ENCODE peak calls at places on chromosome 11, in four cellular contexts. One of them, this sample, is unnamed.

GRCh38 chr11:34198523-34198922 is 93.1 kb downstream of the NAT10 start:
- DNase-seq in H1: no peak
- DNase-seq in GM12878: no peak
- DNase-seq in HepG2: no peak
- DNase-seq in this sample: no peak

GRCh38 chr11:70477607-70478006 is 79.3 kb downstream of the CTTN start:
- DNase-seq in H1: no peak
- DNase-seq in GM12878: no peak
- DNase-seq in HepG2: no peak
- DNase-seq in this sample: no peak

GRCh38 chr11:107840120-107840479 is 18.5 kb downstream of the SLC35F2 start:
- DNase-seq in H1: no peak
- DNase-seq in GM12878: no peak
- DNase-seq in HepG2: no peak
- DNase-seq in this sample: no peak

GRCh38 chr11:95451682-95452081 is 220.7 kb upstream of the SESN3 start:
- DNase-seq in H1: no peak
- DNase-seq in GM12878: no peak
- DNase-seq in HepG2: no peak
- DNase-seq in this sample: no peak

GRCh38 chr11:71447791-71448256 is 369 bp downstream of the DHCR7 start:
- DNase-seq in H1: peak; percentile 83
- DNase-seq in GM12878: no peak
- DNase-seq in HepG2: no peak
- DNase-seq in this sample: peak; percentile 32

GRCh38 chr11:124276081-124276480 is 19.9 kb downstream of the OR8G5 start:
- DNase-seq in H1: no peak
- DNase-seq in GM12878: no peak
- DNase-seq in HepG2: no peak
- DNase-seq in this sample: no peak

GRCh38 chr11:77038029-77038824 is 4.0 kb downstream of the B3GNT6 start:
- DNase-seq in H1: no peak
- DNase-seq in GM12878: no peak
- DNase-seq in HepG2: no peak
- DNase-seq in this sample: no peak

GRCh38 chr11:8260202-8260996 is 3.3 kb downstream of the LMO1 start:
- DNase-seq in H1: no peak
- DNase-seq in GM12878: no peak
- DNase-seq in HepG2: no peak
- DNase-seq in this sample: no peak

GRCh38 chr11:35598254-35599125 is 19.8 kb upstream of the FJX1 start:
- DNase-seq in H1: no peak
- DNase-seq in GM12878: peak; percentile 40
- DNase-seq in HepG2: no peak
- DNase-seq in this sample: no peak

GRCh38 chr11:69394902-69395690 is 86.4 kb upstream of the LINC01488 start:
- DNase-seq in H1: no peak
- DNase-seq in GM12878: no peak
- DNase-seq in HepG2: no peak
- DNase-seq in this sample: no peak

GRCh38 chr11:61516675-61517516 is 8.3 kb downstream of the LRRC10B start:
- DNase-seq in H1: peak; percentile 96
- DNase-seq in GM12878: no peak
- DNase-seq in HepG2: peak; percentile 8
- DNase-seq in this sample: peak; percentile 79

GRCh38 chr11:109957601-109958000 is 135.6 kb upstream of the ZC3H12C start:
- DNase-seq in H1: no peak
- DNase-seq in GM12878: no peak
- DNase-seq in HepG2: no peak
- DNase-seq in this sample: no peak

GRCh38 chr11:15941206-15941770 is 415.1 kb downstream of the SOX6 start:
- DNase-seq in H1: peak; percentile 94
- DNase-seq in GM12878: no peak
- DNase-seq in HepG2: no peak
- DNase-seq in this sample: no peak

GRCh38 chr11:126268361-126268707 is 361 bp downstream of the SRPRA start:
- DNase-seq in H1: no peak
- DNase-seq in GM12878: no peak
- DNase-seq in HepG2: no peak
- DNase-seq in this sample: peak; percentile 56

GRCh38 chr11:102026217-102026616 is 21.0 kb upstream of the CFAP300 start:
- DNase-seq in H1: no peak
- DNase-seq in GM12878: no peak
- DNase-seq in HepG2: no peak
- DNase-seq in this sample: no peak

GRCh38 chr11:9057032-9057431 is 34.4 kb downstream of the SCUBE2 start:
- DNase-seq in H1: no peak
- DNase-seq in GM12878: no peak
- DNase-seq in HepG2: no peak
- DNase-seq in this sample: no peak

GRCh38 chr11:36253238-36253637 is 36.0 kb downstream of the COMMD9 start:
- DNase-seq in H1: no peak
- DNase-seq in GM12878: no peak
- DNase-seq in HepG2: no peak
- DNase-seq in this sample: no peak

GRCh38 chr11:116844722-116845121 is 7.3 kb upstream of the APOA1 start:
- DNase-seq in H1: no peak
- DNase-seq in GM12878: no peak
- DNase-seq in HepG2: no peak
- DNase-seq in this sample: no peak

GRCh38 chr11:10488581-10489443 is 33.7 kb downstream of the AMPD3 start:
- DNase-seq in H1: no peak
- DNase-seq in GM12878: peak; percentile 63
- DNase-seq in HepG2: no peak
- DNase-seq in this sample: no peak

GRCh38 chr11:116499396-116500001 is 273.3 kb downstream of the BUD13 start:
- DNase-seq in H1: peak; percentile 99
- DNase-seq in GM12878: no peak
- DNase-seq in HepG2: peak; percentile 78
- DNase-seq in this sample: peak; percentile 83

GRCh38 chr11:132101861-132102260 is 731.4 kb downstream of the NTM start:
- DNase-seq in H1: no peak
- DNase-seq in GM12878: no peak
- DNase-seq in HepG2: no peak
- DNase-seq in this sample: no peak

GRCh38 chr11:118045191-118045590 is 31.7 kb upstream of the TMPRSS4 start:
- DNase-seq in H1: no peak
- DNase-seq in GM12878: no peak
- DNase-seq in HepG2: no peak
- DNase-seq in this sample: no peak

GRCh38 chr11:132718711-132719641 is 813.3 kb downstream of the OPCML start:
- DNase-seq in H1: no peak
- DNase-seq in GM12878: no peak
- DNase-seq in HepG2: no peak
- DNase-seq in this sample: no peak

GRCh38 chr11:27187848-27188621 is 147.4 kb downstream of the BBOX1 start:
- DNase-seq in H1: no peak
- DNase-seq in GM12878: no peak
- DNase-seq in HepG2: no peak
- DNase-seq in this sample: no peak

GRCh38 chr11:86197448-86197847 is 47.1 kb upstream of the EED start:
- DNase-seq in H1: no peak
- DNase-seq in GM12878: no peak
- DNase-seq in HepG2: no peak
- DNase-seq in this sample: no peak

GRCh38 chr11:91926967-91927366 is 297.7 kb upstream of the FAT3 start:
- DNase-seq in H1: no peak
- DNase-seq in GM12878: no peak
- DNase-seq in HepG2: no peak
- DNase-seq in this sample: no peak

GRCh38 chr11:98572941-98573340 is 447.8 kb upstream of the CNTN5 start:
- DNase-seq in H1: no peak
- DNase-seq in GM12878: no peak
- DNase-seq in HepG2: no peak
- DNase-seq in this sample: no peak

GRCh38 chr11:16945671-16946469 is 68.3 kb downstream of the PLEKHA7 start:
- DNase-seq in H1: peak; percentile 69
- DNase-seq in GM12878: peak; percentile 61
- DNase-seq in HepG2: peak; percentile 68
- DNase-seq in this sample: peak; percentile 70

GRCh38 chr11:115303304-115303703 is 200.9 kb downstream of the CADM1 start:
- DNase-seq in H1: no peak
- DNase-seq in GM12878: no peak
- DNase-seq in HepG2: no peak
- DNase-seq in this sample: no peak

GRCh38 chr11:112132737-112133136 is 31.2 kb downstream of the IL18 start:
- DNase-seq in H1: no peak
- DNase-seq in GM12878: no peak
- DNase-seq in HepG2: no peak
- DNase-seq in this sample: no peak

GRCh38 chr11:15714641-15715399 is 600.1 kb downstream of the INSC start:
- DNase-seq in H1: no peak
- DNase-seq in GM12878: no peak
- DNase-seq in HepG2: no peak
- DNase-seq in this sample: no peak

GRCh38 chr11:111422494-111423249 is 43.6 kb upstream of the POU2AF1 start:
- DNase-seq in H1: peak; percentile 87
- DNase-seq in GM12878: no peak
- DNase-seq in HepG2: peak; percentile 82
- DNase-seq in this sample: peak; percentile 71

GRCh38 chr11:65646921-65647701 is 9.2 kb downstream of the SIPA1 start:
- DNase-seq in H1: peak; percentile 89
- DNase-seq in GM12878: no peak
- DNase-seq in HepG2: no peak
- DNase-seq in this sample: no peak

GRCh38 chr11:282630-283360 is 4.6 kb downstream of the NLRP6 start:
- DNase-seq in H1: peak; percentile 43
- DNase-seq in GM12878: no peak
- DNase-seq in HepG2: no peak
- DNase-seq in this sample: no peak

GRCh38 chr11:112082729-112083128 is 3.8 kb downstream of the TIMM8B start:
- DNase-seq in H1: no peak
- DNase-seq in GM12878: no peak
- DNase-seq in HepG2: no peak
- DNase-seq in this sample: no peak

GRCh38 chr11:123054301-123055065 is 7.5 kb downstream of the HSPA8 start:
- DNase-seq in H1: no peak
- DNase-seq in GM12878: no peak
- DNase-seq in HepG2: peak; percentile 70
- DNase-seq in this sample: peak; percentile 71

GRCh38 chr11:8372641-8373381 is 109.1 kb upstream of the LMO1 start:
- DNase-seq in H1: no peak
- DNase-seq in GM12878: no peak
- DNase-seq in HepG2: no peak
- DNase-seq in this sample: no peak

GRCh38 chr11:75800136-75800675 is 14.8 kb upstream of the UVRAG start:
- DNase-seq in H1: no peak
- DNase-seq in GM12878: no peak
- DNase-seq in HepG2: no peak
- DNase-seq in this sample: no peak

GRCh38 chr11:75802022-75802912 is 12.7 kb upstream of the UVRAG start:
- DNase-seq in H1: no peak
- DNase-seq in GM12878: no peak
- DNase-seq in HepG2: no peak
- DNase-seq in this sample: no peak

GRCh38 chr11:75802913-75803820 is 11.8 kb upstream of the UVRAG start:
- DNase-seq in H1: peak; percentile 91
- DNase-seq in GM12878: no peak
- DNase-seq in HepG2: peak; percentile 63
- DNase-seq in this sample: peak; percentile 79

GRCh38 chr11:75801362-75802021 is 13.5 kb upstream of the UVRAG start:
- DNase-seq in H1: no peak
- DNase-seq in GM12878: no peak
- DNase-seq in HepG2: no peak
- DNase-seq in this sample: no peak

GRCh38 chr11:75800728-75801361 is 14.2 kb upstream of the UVRAG start:
- DNase-seq in H1: no peak
- DNase-seq in GM12878: no peak
- DNase-seq in HepG2: no peak
- DNase-seq in this sample: no peak
- TF ChIP-seq SUZ12 in H1: no peak
- TF ChIP-seq SUZ12 in GM12878: no peak
- TF ChIP-seq SUZ12 in HepG2: no peak
- TF ChIP-seq SUZ12 in this sample: no peak

GRCh38 chr11:29985248-29985647 is 31.6 kb downstream of the KCNA4 start:
- DNase-seq in H1: no peak
- DNase-seq in GM12878: no peak
- DNase-seq in HepG2: no peak
- DNase-seq in this sample: no peak
- TF ChIP-seq SP1 in H1: no peak
- TF ChIP-seq SP1 in GM12878: no peak
- TF ChIP-seq SP1 in HepG2: no peak
- TF ChIP-seq SP1 in this sample: no peak

GRCh38 chr11:3201112-3201581 is 17.5 kb downstream of the MRGPRG start:
- DNase-seq in H1: no peak
- DNase-seq in GM12878: no peak
- DNase-seq in HepG2: no peak
- DNase-seq in this sample: no peak
- TF ChIP-seq SUZ12 in H1: no peak
- TF ChIP-seq SUZ12 in GM12878: no peak
- TF ChIP-seq SUZ12 in HepG2: no peak
- TF ChIP-seq SUZ12 in this sample: no peak

GRCh38 chr11:6225896-6226295 is 8.5 kb downstream of the FHIP1B start:
- DNase-seq in H1: no peak
- DNase-seq in GM12878: no peak
- DNase-seq in HepG2: no peak
- DNase-seq in this sample: no peak
- TF ChIP-seq SP1 in H1: no peak
- TF ChIP-seq SP1 in GM12878: no peak
- TF ChIP-seq SP1 in HepG2: no peak
- TF ChIP-seq SP1 in this sample: no peak

GRCh38 chr11:43870981-43871550 is 9.6 kb upstream of the ALKBH3 start:
- DNase-seq in H1: no peak
- DNase-seq in GM12878: no peak
- DNase-seq in HepG2: no peak
- DNase-seq in this sample: no peak
- TF ChIP-seq SUZ12 in H1: no peak
- TF ChIP-seq SUZ12 in GM12878: no peak
- TF ChIP-seq SUZ12 in HepG2: no peak
- TF ChIP-seq SUZ12 in this sample: no peak

DNA sequence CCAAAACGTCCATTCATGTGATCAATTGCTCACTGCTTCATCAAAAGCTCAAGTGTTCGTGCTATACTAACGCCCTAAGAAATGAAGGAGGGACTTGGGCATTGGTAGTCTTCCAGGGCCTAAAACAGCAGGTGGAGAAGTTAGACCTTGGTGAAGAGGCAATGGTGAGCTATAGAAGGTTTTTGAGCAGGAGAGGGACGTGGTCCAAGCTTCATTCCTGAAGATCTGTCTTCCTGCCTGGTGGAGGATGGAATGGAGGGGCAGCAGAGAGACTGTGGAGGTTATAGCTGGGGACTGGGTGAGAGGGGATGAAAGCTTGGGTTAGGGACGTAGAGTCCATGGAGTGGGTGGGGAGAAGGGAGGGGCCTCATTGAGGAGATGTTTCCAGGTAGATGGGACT is 97.7 kb downstream of the TP53I11 start:
- DNase-seq in H1: no peak
- DNase-seq in GM12878: no peak
- DNase-seq in HepG2: no peak
- DNase-seq in this sample: no peak
- TF ChIP-seq SP1 in H1: no peak
- TF ChIP-seq SP1 in GM12878: no peak
- TF ChIP-seq SP1 in HepG2: no peak
- TF ChIP-seq SP1 in this sample: no peak

This sample was measured in HEK293T.